ENCODE peak calls at places on chromosomes 16 and 17, in eight cellular contexts. F is stomach, O is neural progenitor cell, S is Caco-2, R is AG04449, I is right lobe of liver, H is AG09309, C is uterus. B is an unnamed sample.

GRCh38 chr17:50117202-50118040 is 12.5 kb downstream of the SAMD14 start:
- DNase-seq in F (peak), O (peak), S (peak), R (no peak), I (peak), H (no peak), C (no peak), B (no peak)

GRCh38 chr17:28499366-28499668 is 6.8 kb upstream of the FOXN1 start:
- DNase-seq in F (peak), O (no peak), S (no peak), R (no peak), I (no peak), H (no peak), C (no peak), B (no peak)

GRCh38 chr16:87951550-87952538 is 610 bp downstream of the BANP start:
- DNase-seq in F (no peak), O (no peak), S (no peak), R (no peak), I (peak), H (no peak), C (no peak), B (no peak)

GRCh38 chr16:72467157-72467759 is 295.3 kb upstream of the PMFBP1 start:
- DNase-seq in F (no peak), O (peak), S (no peak), R (peak), I (no peak), H (peak), C (no peak), B (peak)

GRCh38 chr16:22375117-22375962 is 921 bp upstream of the CDR2 start:
- DNase-seq in F (no peak), O (peak), S (no peak), R (no peak), I (peak), H (no peak), C (no peak), B (no peak)

GRCh38 chr16:68079616-68080344 is 5.4 kb upstream of the NFATC3 start:
- DNase-seq in F (peak), O (no peak), S (peak), R (no peak), I (peak), H (no peak), C (peak), B (no peak)

GRCh38 chr16:6153901-6154300 is 1056.3 kb upstream of the EEF2KMT start:
- DNase-seq in F (no peak), O (no peak), S (no peak), R (no peak), I (no peak), H (no peak), C (no peak), B (no peak)

GRCh38 chr17:31321481-31321880 is at the start of gene EVI2A:
- DNase-seq in F (no peak), O (peak), S (no peak), R (no peak), I (no peak), H (peak), C (no peak), B (peak)

GRCh38 chr17:56809106-56809819 is 24.5 kb downstream of the C17orf67 start:
- DNase-seq in F (no peak), O (no peak), S (no peak), R (no peak), I (no peak), H (no peak), C (no peak), B (no peak)

GRCh38 chr16:2609827-2610470 is 72.1 kb downstream of the PDPK1 start:
- DNase-seq in F (no peak), O (no peak), S (no peak), R (no peak), I (peak), H (no peak), C (no peak), B (no peak)

GRCh38 chr16:10949424-10949970 is 5.1 kb downstream of the CLEC16A start:
- DNase-seq in F (no peak), O (peak), S (no peak), R (no peak), I (no peak), H (no peak), C (no peak), B (peak)

GRCh38 chr17:43839670-43840101 is 6.7 kb upstream of the MPP3 start:
- DNase-seq in F (peak), O (no peak), S (no peak), R (no peak), I (peak), H (no peak), C (no peak), B (no peak)

GRCh38 chr16:17744903-17745581 is 274.3 kb upstream of the XYLT1 start:
- DNase-seq in F (no peak), O (peak), S (no peak), R (no peak), I (no peak), H (no peak), C (peak), B (no peak)

GRCh38 chr17:77541995-77542394 is 401.2 kb downstream of the SEC14L1 start:
- DNase-seq in F (no peak), O (peak), S (no peak), R (no peak), I (no peak), H (no peak), C (no peak), B (no peak)

GRCh38 chr16:2963074-2963610 is 933 bp upstream of the KREMEN2 start:
- DNase-seq in F (no peak), O (peak), S (peak), R (no peak), I (no peak), H (no peak), C (no peak), B (no peak)

GRCh38 chr17:78883090-78883532 is 19.9 kb downstream of the CEP295NL start:
- DNase-seq in F (peak), O (no peak), S (no peak), R (peak), I (peak), H (peak), C (peak), B (no peak)

GRCh38 chr17:81808778-81809555 is 5.0 kb downstream of the GCGR start:
- DNase-seq in F (no peak), O (no peak), S (no peak), R (no peak), I (no peak), H (no peak), C (no peak), B (no peak)

GRCh38 chr17:76683921-76684745 is 26.6 kb downstream of the MXRA7 start:
- DNase-seq in F (no peak), O (no peak), S (no peak), R (no peak), I (no peak), H (no peak), C (no peak), B (no peak)

GRCh38 chr16:57167951-57168350 is 17.9 kb downstream of the PSME3IP1 start:
- DNase-seq in F (no peak), O (peak), S (no peak), R (peak), I (no peak), H (peak), C (no peak), B (peak)

GRCh38 chr16:68273459-68273858 is 9.1 kb downstream of the SLC7A6 start:
- DNase-seq in F (no peak), O (no peak), S (no peak), R (no peak), I (no peak), H (no peak), C (no peak), B (no peak)

GRCh38 chr16:6209355-6209930 is 1111.8 kb upstream of the EEF2KMT start:
- DNase-seq in F (no peak), O (no peak), S (no peak), R (no peak), I (no peak), H (no peak), C (no peak), B (no peak)

GRCh38 chr17:13931111-13931526 is 138.2 kb upstream of the COX10 start:
- DNase-seq in F (no peak), O (no peak), S (no peak), R (no peak), I (no peak), H (peak), C (peak), B (peak)

GRCh38 chr17:8753976-8754440 is 4.3 kb downstream of the SPDYE4 start:
- DNase-seq in F (no peak), O (no peak), S (no peak), R (no peak), I (no peak), H (no peak), C (no peak), B (no peak)

GRCh38 chr17:75762513-75763268 is 2.3 kb downstream of the GALK1 start:
- DNase-seq in F (no peak), O (no peak), S (no peak), R (no peak), I (peak), H (no peak), C (no peak), B (no peak)

GRCh38 chr16:11233727-11234376 is 22.2 kb downstream of the SOCS1 start:
- DNase-seq in F (no peak), O (no peak), S (no peak), R (no peak), I (no peak), H (no peak), C (no peak), B (no peak)

GRCh38 chr17:507441-507840 is 154.8 kb upstream of the RPH3AL start:
- DNase-seq in F (no peak), O (no peak), S (no peak), R (no peak), I (no peak), H (no peak), C (no peak), B (no peak)

GRCh38 chr17:42050360-42051012 is at the start of gene C17orf113:
- DNase-seq in F (peak), O (peak), S (peak), R (no peak), I (peak), H (no peak), C (peak), B (no peak)

GRCh38 chr17:45225051-45225700 is 3.5 kb downstream of the FMNL1 start:
- DNase-seq in F (no peak), O (no peak), S (no peak), R (no peak), I (no peak), H (no peak), C (no peak), B (no peak)

GRCh38 chr17:58367462-58367861 is 15.5 kb upstream of the SUPT4H1 start:
- DNase-seq in F (peak), O (no peak), S (peak), R (no peak), I (no peak), H (no peak), C (no peak), B (no peak)

GRCh38 chr16:17776888-17777287 is 306.1 kb upstream of the XYLT1 start:
- DNase-seq in F (no peak), O (no peak), S (no peak), R (no peak), I (no peak), H (no peak), C (no peak), B (no peak)

GRCh38 chr17:45092932-45093430 is 31.9 kb downstream of the NMT1 start:
- DNase-seq in F (peak), O (no peak), S (no peak), R (peak), I (peak), H (peak), C (peak), B (peak)

GRCh38 chr17:76003915-76004314 is 3.3 kb downstream of the CDK3 start:
- DNase-seq in F (no peak), O (no peak), S (no peak), R (no peak), I (no peak), H (no peak), C (no peak), B (no peak)

GRCh38 chr17:14813649-14814048 is 451.5 kb downstream of the PMP22 start:
- DNase-seq in F (no peak), O (peak), S (no peak), R (no peak), I (peak), H (no peak), C (no peak), B (no peak)

GRCh38 chr17:58088624-58089023 is 5.4 kb downstream of the DYNLL2 start:
- DNase-seq in F (no peak), O (no peak), S (no peak), R (no peak), I (no peak), H (no peak), C (no peak), B (no peak)

GRCh38 chr17:32912218-32912897 is 15.6 kb upstream of the TMEM98 start:
- DNase-seq in F (peak), O (peak), S (peak), R (no peak), I (peak), H (peak), C (peak), B (no peak)

GRCh38 chr16:73068546-73069401 is 20.8 kb upstream of the ZFHX3 start:
- DNase-seq in F (no peak), O (peak), S (no peak), R (peak), I (peak), H (peak), C (peak), B (no peak)

GRCh38 chr16:75262104-75262799 is 10.8 kb upstream of the BCAR1 start:
- DNase-seq in F (peak), O (no peak), S (peak), R (no peak), I (peak), H (no peak), C (peak), B (no peak)

GRCh38 chr16:75261590-75262078 is 10.2 kb upstream of the BCAR1 start:
- DNase-seq in F (no peak), O (no peak), S (peak), R (no peak), I (no peak), H (no peak), C (peak), B (no peak)

GRCh38 chr16:75263291-75263962 is 12.0 kb upstream of the BCAR1 start:
- DNase-seq in F (no peak), O (no peak), S (no peak), R (no peak), I (no peak), H (no peak), C (peak), B (no peak)

GRCh38 chr16:75263963-75264445 is 12.6 kb upstream of the BCAR1 start:
- DNase-seq in F (no peak), O (no peak), S (no peak), R (no peak), I (peak), H (no peak), C (peak), B (no peak)

GRCh38 chr16:75262800-75263127 is 11.3 kb upstream of the BCAR1 start:
- DNase-seq in F (no peak), O (no peak), S (no peak), R (no peak), I (no peak), H (no peak), C (no peak), B (no peak)
- H3K4me3 ChIP-seq in F (no peak), O (no peak), S (no peak), R (peak), I (no peak), H (no peak), C (no peak), B (no peak)

DNA sequence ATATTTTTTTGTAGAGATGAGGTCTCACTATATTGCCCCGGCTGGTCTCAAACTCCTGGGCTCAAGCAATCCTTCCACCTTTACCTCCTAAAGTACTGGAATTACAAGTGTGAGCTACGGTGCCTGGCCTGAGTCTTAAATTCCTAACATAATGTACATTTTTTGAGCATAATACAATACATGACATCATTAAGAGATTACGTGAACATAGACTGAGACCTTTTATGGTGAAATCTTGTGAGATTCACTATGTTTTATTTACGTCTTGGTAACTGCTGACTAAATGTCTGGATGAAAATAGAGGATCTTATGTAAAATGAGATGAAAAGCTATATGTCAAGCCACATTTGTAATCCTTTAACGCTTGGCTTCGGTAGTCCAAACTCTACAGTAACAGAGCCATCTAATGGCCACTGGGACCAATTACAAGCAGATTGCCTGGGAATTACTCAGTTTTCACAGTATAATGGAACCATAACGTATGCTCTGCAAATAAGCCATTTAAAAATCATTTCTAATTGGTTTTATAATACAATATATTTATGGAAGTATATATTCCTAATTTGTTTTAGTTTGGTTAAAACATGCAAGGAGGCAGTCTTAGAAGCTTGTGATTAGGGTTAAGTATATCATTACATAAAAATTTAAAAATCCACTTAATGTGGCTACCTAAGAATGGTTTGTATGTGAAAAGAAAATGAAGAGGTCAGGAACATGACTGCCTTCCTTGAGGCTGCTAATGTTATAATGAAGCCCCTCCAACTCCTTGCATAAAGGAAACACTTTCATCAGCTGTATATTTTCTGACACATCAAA is 8.1 kb upstream of the EFCAB13 start:
- DNase-seq in F (no peak), O (peak), S (no peak), R (peak), I (no peak), H (no peak), C (peak), B (peak)
- TF ChIP-seq CTCF in F (peak), O (peak), S (peak), R (peak), I (peak), H (peak), C (peak), B (peak)

GRCh38 chr17:5587431-5588032 is 3.2 kb upstream of the NLRP1 start:
- DNase-seq in F (no peak), O (peak), S (no peak), R (no peak), I (no peak), H (peak), C (peak), B (peak)

GRCh38 chr17:5584971-5585794 is 874 bp upstream of the NLRP1 start:
- DNase-seq in F (no peak), O (no peak), S (no peak), R (peak), I (no peak), H (peak), C (no peak), B (no peak)

GRCh38 chr17:5584383-5584951 is at the start of gene NLRP1:
- DNase-seq in F (peak), O (no peak), S (no peak), R (peak), I (peak), H (peak), C (peak), B (peak)

GRCh38 chr17:5583426-5584382 is 605 bp downstream of the NLRP1 start:
- DNase-seq in F (no peak), O (no peak), S (no peak), R (no peak), I (no peak), H (no peak), C (peak), B (no peak)

GRCh38 chr17:5585814-5586558 is 1.7 kb upstream of the NLRP1 start:
- DNase-seq in F (no peak), O (no peak), S (no peak), R (no peak), I (no peak), H (no peak), C (no peak), B (no peak)
- H3K4me3 ChIP-seq in F (no peak), O (no peak), S (no peak), R (no peak), I (no peak), H (no peak), C (no peak), B (no peak)

GRCh38 chr16:56005958-56006357 is 130.8 kb upstream of the CES5A start:
- DNase-seq in F (no peak), O (no peak), S (no peak), R (no peak), I (no peak), H (no peak), C (no peak), B (no peak)
- TF ChIP-seq CTCF in F (no peak), O (no peak), S (no peak), R (no peak), I (no peak), H (no peak), C (no peak), B (no peak)